ENCODE peak calls at places on chromosome 5, in five cellular contexts. T is H7; S is mesenchymal stem cell; M is CD8-positive, alpha-beta T cell; U is hepatocyte. X is an unnamed sample.

GRCh38 chr5:33921005-33921404 is 15.2 kb upstream of the RXFP3 start:
- DNase-seq in T (no peak), S (no peak), U (no peak), M (no peak), X (no peak)

GRCh38 chr5:31357038-31357437 is 163.6 kb downstream of the CDH6 start:
- DNase-seq in U (no peak), T (no peak), M (no peak), S (no peak), X (no peak)

GRCh38 chr5:42404366-42404765 is 18.9 kb upstream of the GHR start:
- DNase-seq in U (no peak), M (no peak), T (no peak), S (no peak), X (no peak)

GRCh38 chr5:121949885-121950284 is 11.9 kb upstream of the SRFBP1 start:
- DNase-seq in T (peak; percentile 51), S (peak; percentile 70), U (peak; percentile 73), M (no peak), X (no peak)

GRCh38 chr5:167626341-167627118 is 664.9 kb upstream of the WWC1 start:
- DNase-seq in T (no peak), U (no peak), M (no peak), S (no peak), X (no peak)

GRCh38 chr5:141001854-141002666 is 35.8 kb downstream of the PCDHAC2 start:
- DNase-seq in U (peak; percentile 76), M (no peak), T (peak; percentile 82), S (peak; percentile 37), X (no peak)

GRCh38 chr5:10775646-10776045 is 14.6 kb upstream of the DAP start:
- DNase-seq in U (no peak), T (peak; percentile 54), S (no peak), M (no peak), X (no peak)

GRCh38 chr5:10291736-10292135 is 16.0 kb downstream of the CMBL start:
- DNase-seq in M (no peak), U (no peak), T (no peak), S (no peak), X (no peak)

GRCh38 chr5:125160787-125161502 is 414.5 kb upstream of the ZNF608 start:
- DNase-seq in S (peak; percentile 54), T (peak; percentile 7), M (no peak), U (peak; percentile 16), X (no peak)

GRCh38 chr5:80672140-80672736 is 17.5 kb upstream of the DHFR start:
- DNase-seq in T (peak; percentile 62), M (no peak), S (peak; percentile 74), U (peak; percentile 84), X (peak; percentile 88)

GRCh38 chr5:79186021-79186420 is 49.9 kb upstream of the JMY start:
- DNase-seq in T (no peak), M (no peak), U (no peak), S (no peak), X (no peak)

GRCh38 chr5:36915653-36916052 is 39.1 kb downstream of the NIPBL start:
- DNase-seq in T (no peak), S (no peak), U (no peak), M (no peak), X (no peak)

GRCh38 chr5:73460133-73460532 is 11.6 kb upstream of the FOXD1 start:
- DNase-seq in T (no peak), S (no peak), M (no peak), U (no peak), X (no peak)

GRCh38 chr5:180988011-180988410 is 635 bp upstream of the BTNL3 start:
- DNase-seq in T (no peak), S (no peak), M (no peak), U (no peak), X (no peak)

GRCh38 chr5:117027384-117027783 is 452.8 kb upstream of the SEMA6A start:
- DNase-seq in M (no peak), T (no peak), U (no peak), S (no peak), X (no peak)

GRCh38 chr5:154209591-154210081 is 19.1 kb downstream of the GALNT10 start:
- DNase-seq in S (no peak), U (no peak), T (no peak), M (no peak), X (no peak)

GRCh38 chr5:141476132-141476909 is 555 bp downstream of the PCDHGC3 start:
- DNase-seq in S (peak; percentile 82), M (no peak), T (no peak), U (peak; percentile 62), X (peak; percentile 68)

GRCh38 chr5:33890633-33891032 is 1.2 kb downstream of the ADAMTS12 start:
- DNase-seq in M (no peak), S (peak; percentile 71), U (no peak), T (peak; percentile 49), X (no peak)

GRCh38 chr5:88085462-88085861 is 183.2 kb downstream of the TMEM161B start:
- DNase-seq in M (no peak), T (no peak), S (no peak), U (no peak), X (no peak)

GRCh38 chr5:81846301-81846700 is 95.4 kb upstream of the SSBP2 start:
- DNase-seq in M (no peak), T (no peak), U (no peak), S (no peak), X (no peak)

GRCh38 chr5:120326651-120327050 is 137.4 kb upstream of the PRR16 start:
- DNase-seq in M (no peak), S (no peak), T (no peak), U (no peak), X (no peak)

GRCh38 chr5:174849426-174849825 is 125.0 kb downstream of the MSX2 start:
- DNase-seq in U (no peak), T (no peak), M (no peak), S (no peak), X (no peak)

GRCh38 chr5:52705720-52706119 is 82.0 kb upstream of the ITGA1 start:
- DNase-seq in M (no peak), U (no peak), T (no peak), S (peak; percentile 49), X (no peak)

GRCh38 chr5:124662261-124662781 is 84.1 kb downstream of the ZNF608 start:
- DNase-seq in T (no peak), M (no peak), U (peak; percentile 65), S (no peak), X (peak; percentile 74)

GRCh38 chr5:169416583-169417196 is 115.8 kb upstream of the SLIT3 start:
- DNase-seq in U (peak; percentile 21), M (no peak), T (no peak), S (peak; percentile 32), X (no peak)

GRCh38 chr5:72166070-72166979 is 59.0 kb downstream of the MAP1B start:
- DNase-seq in S (no peak), U (peak; percentile 58), M (no peak), T (peak; percentile 33), X (peak; percentile 59)

GRCh38 chr5:166594552-166594951 is 1696.9 kb upstream of the WWC1 start:
- DNase-seq in M (no peak), T (no peak), U (no peak), S (no peak), X (no peak)

GRCh38 chr5:135031146-135031812 is 2.7 kb downstream of the PITX1 start:
- DNase-seq in U (no peak), S (peak; percentile 65), T (peak; percentile 89), M (no peak), X (no peak)

GRCh38 chr5:51375084-51375483 is 8.2 kb upstream of the ISL1 start:
- DNase-seq in T (no peak), U (no peak), M (no peak), S (no peak), X (no peak)

GRCh38 chr5:96149546-96149945 is 187.9 kb upstream of the ELL2 start:
- DNase-seq in T (no peak), S (peak; percentile 55), U (no peak), M (no peak), X (no peak)

GRCh38 chr5:132473019-132473531 is 17.5 kb downstream of the IRF1 start:
- DNase-seq in S (no peak), M (peak; percentile 85), U (no peak), T (no peak), X (peak; percentile 88)

GRCh38 chr5:150172147-150172546 is 5.6 kb downstream of the CDX1 start:
- DNase-seq in U (no peak), M (no peak), S (peak; percentile 47), T (no peak), X (no peak)

GRCh38 chr5:120055858-120056257 is 408.2 kb upstream of the PRR16 start:
- DNase-seq in T (no peak), S (peak; percentile 62), M (no peak), U (peak; percentile 26), X (no peak)

GRCh38 chr5:106171708-106172107 is 1499.0 kb downstream of the EFNA5 start:
- DNase-seq in M (no peak), S (no peak), T (no peak), U (no peak), X (no peak)

GRCh38 chr5:83306572-83307241 is 164.8 kb upstream of the VCAN start:
- DNase-seq in S (peak; percentile 91), T (no peak), U (peak; percentile 55), M (no peak), X (peak; percentile 50)

GRCh38 chr5:173625686-173626500 is 9.4 kb upstream of the BOD1 start:
- DNase-seq in T (no peak), S (no peak), U (peak; percentile 21), M (no peak), X (no peak)

GRCh38 chr5:100600289-100600994 is 65.3 kb downstream of the FAM174A start:
- DNase-seq in U (no peak), S (no peak), M (no peak), T (no peak), X (no peak)

GRCh38 chr5:134224905-134225779 is 731 bp downstream of the PPP2CA start:
- DNase-seq in T (peak; percentile 89), U (peak; percentile 90), S (peak; percentile 86), M (peak; percentile 33), X (peak; percentile 70)

GRCh38 chr5:624118-624950 is 12.2 kb downstream of the CEP72 start:
- DNase-seq in S (no peak), T (no peak), M (no peak), U (no peak), X (no peak)
- H3K36me3 ChIP-seq in S (peaks cover 27% of the 10 kb centered on the region), T (peaks cover 28% of the 10 kb centered on the region), M (peaks cover 24% of the 10 kb centered on the region), U (no peaks in the 10 kb centered on the region), X (peaks cover 18% of the 10 kb centered on the region)

GRCh38 chr5:147507480-147508126 is 2.3 kb downstream of the DPYSL3 start:
- DNase-seq in M (no peak), S (peak; percentile 63), T (no peak), U (no peak), X (peak; percentile 51)
- H3K4me3 ChIP-seq in M (no peak overlapping the region), S (no peak overlapping the region), T (no peak overlapping the region), U (no peak overlapping the region), X (no peak overlapping the region)

DNA sequence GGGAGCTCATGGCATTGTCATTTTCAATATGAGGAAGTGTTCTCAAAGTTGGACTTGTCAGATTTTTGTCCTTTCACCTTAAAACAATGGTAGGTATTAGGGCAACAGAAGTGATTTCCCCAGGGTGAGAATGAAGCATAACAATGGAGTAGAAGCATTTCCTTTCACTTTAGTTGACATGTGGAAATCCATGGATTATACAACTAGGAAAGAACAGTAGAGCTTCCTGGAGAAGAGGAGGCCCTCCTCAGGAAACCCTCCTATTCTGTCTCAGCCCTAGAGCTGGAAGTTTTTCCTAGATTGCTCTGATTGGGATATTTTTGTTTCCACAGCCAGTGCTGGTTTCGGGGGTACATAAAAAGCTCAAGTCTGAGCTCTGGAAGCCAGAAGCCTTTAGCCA is 13.8 kb upstream of the REEP2 start:
- DNase-seq in U (no peak), S (no peak), M (no peak), T (no peak), X (no peak)
- H3K36me3 ChIP-seq in U (no peaks in the 10 kb centered on the region), S (peaks cover 88% of the 10 kb centered on the region), M (peaks cover 62% of the 10 kb centered on the region), T (peaks cover 40% of the 10 kb centered on the region), X (no peaks in the 10 kb centered on the region)

GRCh38 chr5:32708949-32709348 is 2.2 kb upstream of the NPR3 start:
- DNase-seq in M (no peak), T (peak; percentile 43), U (no peak), S (no peak), X (no peak)
- H3K4me3 ChIP-seq in M (no peak overlapping the region), T (peak overlapping the region; percentile 4), U (no peak overlapping the region), S (no peak overlapping the region), X (no peak overlapping the region)

GRCh38 chr5:1507016-1507375 is 16.8 kb downstream of the LPCAT1 start:
- DNase-seq in U (no peak), T (no peak), S (no peak), M (no peak), X (no peak)
- H3K36me3 ChIP-seq in U (no peaks in the 10 kb centered on the region), T (peaks cover 6% of the 10 kb centered on the region), S (peaks cover 34% of the 10 kb centered on the region), M (no peaks in the 10 kb centered on the region), X (no peaks in the 10 kb centered on the region)

X was measured in Peyer's patch.